ENCODE peak calls at places on chromosomes 12 and 14, in five cellular contexts. K is smooth muscle cell of the brain vasculature; A is WTC11; I is naive thymus-derived CD4-positive, alpha-beta T cell; V is astrocyte of the cerebellum. M is an unnamed sample.

GRCh38 chr14:75229923-75230792 is 48.5 kb upstream of the FOS start:
- DNase-seq in K (no peak), A (no peak), I (peak), V (no peak), M (no peak)

GRCh38 chr12:20805921-20806320 is 4.6 kb upstream of the SLCO1B3 start:
- DNase-seq in K (no peak), I (no peak), A (no peak), V (no peak), M (no peak)

GRCh38 chr14:73252491-73253322 is 15.4 kb downstream of the PAPLN start:
- DNase-seq in K (no peak), V (no peak), I (no peak), A (no peak), M (no peak)

GRCh38 chr14:30621354-30621953 is 665 bp upstream of the SCFD1 start:
- DNase-seq in K (no peak), I (no peak), V (no peak), A (no peak), M (no peak)

GRCh38 chr12:6724409-6724797 is 557 bp downstream of the COPS7A start:
- DNase-seq in K (no peak), V (no peak), I (no peak), A (peak), M (no peak)

GRCh38 chr12:132873724-132874123 is 13.7 kb downstream of the CHFR start:
- DNase-seq in V (no peak), A (no peak), K (no peak), I (no peak), M (no peak)

GRCh38 chr14:22315336-22315735 is 273.7 kb downstream of the DAD1 start:
- DNase-seq in K (no peak), A (no peak), I (no peak), V (no peak), M (no peak)

GRCh38 chr12:28057856-28058615 is 85.5 kb upstream of the PTHLH start:
- DNase-seq in K (no peak), A (no peak), I (no peak), V (peak), M (no peak)

GRCh38 chr12:132600048-132601032 is 10.0 kb downstream of the LRCOL1 start:
- DNase-seq in V (no peak), I (no peak), K (no peak), A (peak), M (no peak)

M was measured in 8988T.